ENCODE peak calls at places on chromosomes 6 and 20, in five cellular contexts. L is neural progenitor cell, I is SK-N-SH, Q is GM23338, W is HCT116. V is an unnamed sample.

GRCh38 chr6:40701352-40702007 is 114.3 kb upstream of the LRFN2 start:
- DNase-seq in W (no peak), I (no peak), L (no peak), Q (no peak), V (no peak)

GRCh38 chr6:142845624-142846458 is 99.1 kb downstream of the HIVEP2 start:
- DNase-seq in W (peak), I (peak), L (peak), Q (peak), V (peak)

GRCh38 chr6:115485400-115485799 is 575.3 kb downstream of the FRK start:
- DNase-seq in I (no peak), W (no peak), Q (no peak), L (no peak), V (no peak)

GRCh38 chr6:138500867-138501446 is 1.7 kb upstream of the NHSL1 start:
- DNase-seq in W (no peak), L (no peak), Q (no peak), I (no peak), V (no peak)

GRCh38 chr20:33337119-33337518 is 54.1 kb downstream of the BPIFB1 start:
- DNase-seq in Q (no peak), L (no peak), I (no peak), W (no peak), V (no peak)

GRCh38 chr6:103018426-103018825 is 1624.9 kb downstream of the GRIK2 start:
- DNase-seq in I (no peak), L (no peak), Q (no peak), W (no peak), V (no peak)

GRCh38 chr20:52312131-52312729 is 120.7 kb upstream of the ZFP64 start:
- DNase-seq in L (peak), I (peak), W (peak), Q (peak), V (peak)

GRCh38 chr6:6682225-6682624 is 93.7 kb downstream of the LY86 start:
- DNase-seq in I (no peak), Q (no peak), L (no peak), W (no peak), V (no peak)

GRCh38 chr20:672975-673604 is 2.5 kb downstream of the SCRT2 start:
- DNase-seq in L (no peak), Q (peak), W (no peak), I (peak), V (no peak)

GRCh38 chr6:5071216-5071615 is 13.9 kb upstream of the PPP1R3G start:
- DNase-seq in Q (no peak), W (no peak), I (no peak), L (no peak), V (no peak)
- TF ChIP-seq EZH2phosphoT487 in Q (no peak), W (no peak), I (no peak), L (no peak), V (no peak)

GRCh38 chr6:140893432-140893831 is 1239.3 kb upstream of the GJE1 start:
- DNase-seq in Q (peak), W (no peak), I (no peak), L (no peak), V (no peak)

GRCh38 chr6:140897804-140898573 is 1234.7 kb upstream of the GJE1 start:
- DNase-seq in Q (no peak), I (no peak), W (peak), L (no peak), V (peak)

DNA sequence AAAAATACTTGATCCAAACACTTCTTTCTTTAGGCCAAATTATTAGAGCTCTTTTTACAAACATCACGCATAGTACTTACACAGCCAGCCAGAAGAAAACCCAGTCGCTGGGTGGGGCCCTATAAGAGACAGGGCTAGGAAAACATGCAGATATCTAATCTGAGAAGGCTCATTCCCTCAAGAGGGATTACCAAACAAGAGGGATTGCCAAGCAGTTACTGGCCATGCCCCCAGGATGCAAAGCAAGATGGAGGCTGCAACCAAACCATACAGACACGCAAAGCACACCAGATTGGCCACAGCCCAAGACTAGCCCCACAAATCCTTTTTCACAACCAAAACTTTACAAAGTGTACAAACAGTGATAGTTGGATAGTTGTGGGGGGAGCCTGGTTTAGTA is 1235.4 kb upstream of the GJE1 start:
- DNase-seq in Q (no peak), I (no peak), L (no peak), W (no peak), V (no peak)
- H2AFZ ChIP-seq in Q (no peak), I (peak), L (no peak), W (no peak), V (peak)

GRCh38 chr20:24747881-24748595 is 201.0 kb upstream of the CST7 start:
- DNase-seq in L (no peak), Q (no peak), I (no peak), W (no peak), V (no peak)
- H3K27ac ChIP-seq in L (no peak), Q (no peak), I (no peak), W (no peak), V (no peak)

DNA sequence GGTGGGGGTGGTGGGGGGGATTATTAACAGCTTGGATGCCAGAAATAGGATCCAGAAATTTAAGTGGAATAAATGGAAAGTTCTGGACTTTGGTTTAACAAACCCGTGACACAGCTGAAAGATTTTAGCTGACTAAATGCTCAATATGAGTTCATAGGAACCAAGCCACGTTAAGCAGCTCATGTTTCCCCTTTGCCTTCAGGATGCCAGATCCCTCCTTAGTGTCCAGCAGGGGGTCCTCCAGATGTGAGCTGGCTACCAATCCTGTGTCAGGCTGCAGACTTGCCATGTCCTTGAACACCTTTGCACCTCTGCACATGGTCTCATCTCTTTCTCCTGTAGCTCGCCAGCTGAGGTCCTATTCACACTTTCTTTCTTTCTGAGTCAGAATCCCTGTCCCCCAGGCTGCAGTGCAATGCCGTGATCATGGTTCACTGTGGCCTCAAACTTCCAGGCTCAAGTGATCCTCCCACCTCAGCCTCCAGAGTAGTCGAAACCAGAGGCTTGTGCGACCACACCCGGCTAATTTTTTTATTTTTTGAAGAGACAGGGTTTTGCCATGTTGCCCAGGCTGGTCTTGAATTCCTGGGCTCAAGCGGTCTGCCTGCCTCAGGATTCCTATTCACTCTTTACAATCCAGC is 133.3 kb upstream of the ARMC2 start:
- DNase-seq in W (no peak), Q (no peak), I (no peak), L (no peak), V (no peak)
- TF ChIP-seq EZH2phosphoT487 in W (no peak), Q (no peak), I (no peak), L (no peak), V (no peak)

GRCh38 chr20:11234181-11234969 is 560.6 kb upstream of the JAG1 start:
- DNase-seq in Q (no peak), L (no peak), W (no peak), I (no peak), V (no peak)
- H2AFZ ChIP-seq in Q (no peak), L (no peak), W (no peak), I (peak), V (no peak)